ENCODE peak calls at places on chromosomes 6 and 20, in nine cellular contexts. L is transverse colon, R is H1, O is upper lobe of left lung, D is GM12878, H is adrenal gland, I is Peyer's patch, P is HCT116, B is endothelial cell of umbilical vein. J is an unnamed sample.

GRCh38 chr6:85185977-85186376 is 263.9 kb upstream of the NT5E start:
- DNase-seq in L (no peak), R (no peak), O (no peak), D (no peak), H (no peak), I (no peak), P (no peak), B (no peak), J (no peak)

GRCh38 chr6:1175877-1176276 is 136.0 kb upstream of the FOXQ1 start:
- DNase-seq in L (no peak), R (no peak), O (no peak), D (no peak), H (no peak), I (no peak), P (no peak), B (no peak), J (no peak)

GRCh38 chr6:137218473-137218916 is 690 bp downstream of the IFNGR1 start:
- DNase-seq in L (peak), R (no peak), O (no peak), D (peak), H (peak), I (peak), P (no peak), B (peak), J (peak)

GRCh38 chr20:35144694-35145093 is 2.4 kb downstream of the EDEM2 start:
- DNase-seq in L (no peak), R (no peak), O (no peak), D (peak), H (no peak), I (peak), P (no peak), B (no peak), J (no peak)

GRCh38 chr6:96522469-96523009 is 933 bp downstream of the UFL1 start:
- DNase-seq in L (no peak), R (no peak), O (no peak), D (no peak), H (no peak), I (no peak), P (no peak), B (peak), J (no peak)

GRCh38 chr6:41488392-41489129 is 57.6 kb upstream of the FOXP4 start:
- DNase-seq in L (peak), R (peak), O (no peak), D (peak), H (peak), I (peak), P (no peak), B (peak), J (no peak)

GRCh38 chr6:40796280-40797223 is 209.4 kb upstream of the LRFN2 start:
- DNase-seq in L (no peak), R (no peak), O (peak), D (no peak), H (no peak), I (no peak), P (no peak), B (no peak), J (no peak)

GRCh38 chr6:15791401-15792137 is 128.7 kb upstream of the DTNBP1 start:
- DNase-seq in L (no peak), R (no peak), O (no peak), D (no peak), H (no peak), I (no peak), P (no peak), B (peak), J (no peak)

GRCh38 chr6:132380358-132380757 is 20.9 kb downstream of the MOXD1 start:
- DNase-seq in L (no peak), R (no peak), O (no peak), D (no peak), H (no peak), I (no peak), P (no peak), B (no peak), J (no peak)

GRCh38 chr6:144349690-144350132 is 64.6 kb downstream of the UTRN start:
- DNase-seq in L (no peak), R (no peak), O (no peak), D (peak), H (peak), I (no peak), P (peak), B (peak), J (no peak)

GRCh38 chr20:38789503-38790209 is 15.8 kb upstream of the PPP1R16B start:
- DNase-seq in L (no peak), R (no peak), O (no peak), D (no peak), H (no peak), I (no peak), P (peak), B (no peak), J (no peak)

GRCh38 chr6:157227202-157228166 is 95.8 kb downstream of the TMEM242 start:
- DNase-seq in L (no peak), R (no peak), O (no peak), D (no peak), H (peak), I (no peak), P (no peak), B (peak), J (no peak)

GRCh38 chr20:9081423-9081966 is 12.6 kb downstream of the PLCB4 start:
- DNase-seq in L (no peak), R (no peak), O (no peak), D (no peak), H (no peak), I (no peak), P (no peak), B (no peak), J (no peak)

GRCh38 chr20:39107741-39108140 is 145.6 kb downstream of the DHX35 start:
- DNase-seq in L (no peak), R (no peak), O (no peak), D (no peak), H (peak), I (no peak), P (peak), B (no peak), J (no peak)

GRCh38 chr6:155351273-155352129 is 37.2 kb upstream of the TFB1M start:
- DNase-seq in L (no peak), R (no peak), O (no peak), D (peak), H (no peak), I (no peak), P (no peak), B (no peak), J (no peak)

GRCh38 chr20:52016022-52016421 is 175.6 kb downstream of the ZFP64 start:
- DNase-seq in L (no peak), R (no peak), O (no peak), D (no peak), H (no peak), I (no peak), P (no peak), B (no peak), J (no peak)
- H3K27ac ChIP-seq in L (no peak), R (no peak), O (no peak), D (no peak), H (no peak), I (no peak), P (no peak), B (no peak), J (no peak)

GRCh38 chr20:346640-347316 is at the start of gene NRSN2:
- DNase-seq in L (peak), R (peak), O (peak), D (no peak), H (peak), I (peak), P (no peak), B (peak), J (no peak)
- TF ChIP-seq POLR2A in L (no peak), R (no peak), O (no peak), D (peak), H (peak), I (no peak), P (no peak), B (peak), J (no peak)

GRCh38 chr6:37459981-37460800 is 27.2 kb downstream of the CMTR1 start:
- DNase-seq in L (no peak), R (no peak), O (no peak), D (no peak), H (no peak), I (no peak), P (no peak), B (no peak), J (no peak)
- H3K27ac ChIP-seq in L (no peak), R (no peak), O (no peak), D (no peak), H (no peak), I (no peak), P (no peak), B (no peak), J (no peak)

GRCh38 chr6:4296552-4296951 is 161.2 kb upstream of the ECI2 start:
- DNase-seq in L (no peak), R (no peak), O (no peak), D (no peak), H (no peak), I (no peak), P (no peak), B (no peak), J (no peak)
- TF ChIP-seq POLR2A in L (no peak), R (no peak), O (no peak), D (no peak), H (no peak), I (no peak), P (no peak), B (no peak), J (no peak)

GRCh38 chr20:36268501-36269342 is 32.4 kb downstream of the AAR2 start:
- DNase-seq in L (no peak), R (no peak), O (no peak), D (no peak), H (no peak), I (no peak), P (no peak), B (no peak), J (no peak)
- H3K27ac ChIP-seq in L (no peak), R (no peak), O (no peak), D (no peak), H (no peak), I (no peak), P (no peak), B (no peak), J (no peak)

GRCh38 chr6:44508646-44509045 is 121.1 kb downstream of the CDC5L start:
- DNase-seq in L (no peak), R (no peak), O (no peak), D (no peak), H (no peak), I (no peak), P (no peak), B (no peak), J (no peak)
- TF ChIP-seq POLR2A in L (no peak), R (no peak), O (no peak), D (no peak), H (no peak), I (no peak), P (no peak), B (no peak), J (no peak)

GRCh38 chr20:62227591-62227976 is 7.5 kb upstream of the HRH3 start:
- DNase-seq in L (no peak), R (no peak), O (peak), D (no peak), H (no peak), I (no peak), P (no peak), B (no peak), J (no peak)

GRCh38 chr20:62229667-62230066 is 8.7 kb upstream of the OSBPL2 start:
- DNase-seq in L (no peak), R (no peak), O (no peak), D (no peak), H (no peak), I (no peak), P (no peak), B (no peak), J (no peak)

GRCh38 chr20:62230276-62230675 is 8.0 kb upstream of the OSBPL2 start:
- DNase-seq in L (no peak), R (no peak), O (no peak), D (no peak), H (no peak), I (no peak), P (no peak), B (no peak), J (no peak)

GRCh38 chr20:62227977-62228958 is 8.2 kb upstream of the HRH3 start:
- DNase-seq in L (peak), R (no peak), O (no peak), D (no peak), H (no peak), I (no peak), P (no peak), B (no peak), J (no peak)

GRCh38 chr20:62228982-62229545 is 9.0 kb upstream of the HRH3 start:
- DNase-seq in L (no peak), R (no peak), O (no peak), D (no peak), H (no peak), I (no peak), P (no peak), B (no peak), J (no peak)
- H3K27ac ChIP-seq in L (no peak), R (no peak), O (no peak), D (no peak), H (no peak), I (no peak), P (no peak), B (no peak), J (no peak)

DNA sequence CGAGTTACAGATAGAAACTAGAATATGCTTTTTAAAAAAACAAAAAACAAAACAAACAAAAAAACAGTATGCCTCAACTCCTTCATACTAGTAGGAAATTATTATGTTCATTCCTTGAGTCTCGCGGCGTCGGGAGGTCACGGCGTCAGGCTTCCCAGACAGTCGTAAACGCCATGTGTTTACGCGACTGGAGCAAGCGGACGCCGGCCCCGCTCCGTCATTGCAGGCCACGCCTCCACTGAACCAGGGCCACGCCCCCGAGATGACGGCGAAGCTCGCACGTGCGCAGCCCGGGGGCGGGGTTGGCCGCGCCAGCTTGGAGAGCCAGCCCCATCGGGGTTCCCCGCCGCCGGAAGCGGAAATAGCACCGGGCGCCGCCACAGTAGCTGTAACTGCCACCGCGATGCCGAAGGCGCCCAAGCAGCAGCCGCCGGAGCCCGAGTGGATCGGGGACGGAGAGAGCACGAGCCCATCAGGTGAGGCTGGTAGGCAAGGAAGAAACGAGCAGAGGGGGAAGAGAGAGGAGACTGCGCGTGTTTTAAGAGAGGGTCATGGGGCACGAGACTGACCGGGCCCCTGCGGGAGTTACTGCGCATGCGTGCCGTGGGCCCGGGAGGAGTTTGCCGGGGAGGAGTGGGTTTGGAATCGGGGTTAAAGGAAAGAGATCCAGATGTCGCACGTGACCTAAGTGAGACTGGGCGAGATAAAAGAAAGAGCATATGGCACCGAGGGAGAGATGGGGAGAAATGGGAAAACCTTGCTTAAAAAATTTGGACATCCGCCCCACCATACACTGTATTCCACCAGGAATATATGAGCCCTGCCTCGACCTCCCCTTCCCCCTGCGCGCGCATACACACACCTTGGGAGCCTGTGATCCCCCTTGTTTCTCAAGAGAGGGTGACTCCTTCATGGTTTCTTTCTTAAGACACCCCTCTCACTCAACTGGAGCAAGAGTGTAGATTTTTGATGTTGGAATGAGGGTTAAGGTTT is at the start of gene ABCF1:
- DNase-seq in L (peak), R (peak), O (peak), D (peak), H (peak), I (peak), P (peak), B (peak), J (peak)
- TF ChIP-seq POLR2A in L (peak), R (peak), O (no peak), D (peak), H (peak), I (peak), P (peak), B (no peak), J (peak)

J was measured in right lobe of liver.